ENCODE peak calls at places on chromosomes 5 and 9, in seven cellular contexts. U, O, I, D, T, N and S are unnamed samples.

GRCh38 chr9:2465921-2466460 is 155.6 kb upstream of the VLDLR start:
- DNase-seq in U (no peak), O (peak), I (peak), D (no peak), T (peak), N (peak), S (peak)

GRCh38 chr5:112757468-112758208 is 20.0 kb downstream of the APC start:
- DNase-seq in U (no peak), O (no peak), I (no peak), D (no peak), T (peak), N (peak), S (peak)

GRCh38 chr9:117265253-117265652 is 149.6 kb downstream of the ASTN2 start:
- DNase-seq in U (no peak), O (no peak), I (no peak), D (no peak), T (no peak), N (no peak), S (no peak)

GRCh38 chr9:69297300-69297980 is 27.6 kb upstream of the ENTREP1 start:
- DNase-seq in U (no peak), O (no peak), I (no peak), D (no peak), T (no peak), N (no peak), S (no peak)

GRCh38 chr5:143986567-143987242 is 174.7 kb downstream of the HMHB1 start:
- DNase-seq in U (no peak), O (no peak), I (no peak), D (no peak), T (no peak), N (peak), S (no peak)

GRCh38 chr5:109532773-109533364 is 123.1 kb upstream of the PJA2 start:
- DNase-seq in U (no peak), O (no peak), I (no peak), D (no peak), T (no peak), N (no peak), S (no peak)

GRCh38 chr5:159705948-159706347 is 210.3 kb upstream of the ADRA1B start:
- DNase-seq in U (no peak), O (no peak), I (no peak), D (no peak), T (no peak), N (no peak), S (no peak)

GRCh38 chr9:127295005-127295404 is 30.4 kb downstream of the GARNL3 start:
- DNase-seq in U (no peak), O (no peak), I (no peak), D (no peak), T (no peak), N (no peak), S (peak)

GRCh38 chr5:141914154-141914743 is 9.4 kb upstream of the DELE1 start:
- DNase-seq in U (peak), O (peak), I (no peak), D (no peak), T (peak), N (no peak), S (no peak)

GRCh38 chr9:110148384-110148783 is 59.6 kb downstream of the C9orf152 start:
- DNase-seq in U (no peak), O (no peak), I (no peak), D (no peak), T (no peak), N (no peak), S (peak)

GRCh38 chr5:73901455-73901854 is 275.5 kb downstream of the ARHGEF28 start:
- DNase-seq in U (no peak), O (no peak), I (no peak), D (no peak), T (peak), N (peak), S (no peak)

GRCh38 chr9:68981825-68982224 is 32.1 kb downstream of the PRKACG start:
- DNase-seq in U (no peak), O (no peak), I (peak), D (no peak), T (peak), N (no peak), S (no peak)

GRCh38 chr5:160441352-160441781 is 19.7 kb downstream of the PTTG1 start:
- DNase-seq in U (no peak), O (no peak), I (no peak), D (no peak), T (peak), N (no peak), S (peak)

GRCh38 chr5:150791536-150791935 is 13.0 kb downstream of the SMIM3 start:
- DNase-seq in U (no peak), O (no peak), I (no peak), D (no peak), T (no peak), N (no peak), S (no peak)

GRCh38 chr5:61286446-61287132 is 45.5 kb upstream of the ZSWIM6 start:
- DNase-seq in U (no peak), O (no peak), I (no peak), D (no peak), T (no peak), N (peak), S (no peak)

GRCh38 chr9:20403346-20403745 is 219.0 kb downstream of the MLLT3 start:
- DNase-seq in U (no peak), O (no peak), I (no peak), D (no peak), T (no peak), N (no peak), S (no peak)

GRCh38 chr5:125295405-125295872 is 549.0 kb upstream of the ZNF608 start:
- DNase-seq in U (no peak), O (no peak), I (no peak), D (no peak), T (no peak), N (peak), S (peak)

GRCh38 chr5:122723606-122724352 is 51.1 kb upstream of the SNX2 start:
- DNase-seq in U (no peak), O (no peak), I (no peak), D (no peak), T (peak), N (peak), S (peak)

GRCh38 chr9:86891091-86891490 is 56.2 kb downstream of the GAS1 start:
- DNase-seq in U (no peak), O (no peak), I (no peak), D (no peak), T (no peak), N (no peak), S (no peak)

GRCh38 chr5:93582677-93583524 is at the start of gene NR2F1:
- DNase-seq in U (peak), O (no peak), I (peak), D (no peak), T (peak), N (peak), S (peak)

GRCh38 chr9:33708441-33708840 is 86.9 kb upstream of the PRSS3 start:
- DNase-seq in U (no peak), O (no peak), I (no peak), D (no peak), T (no peak), N (no peak), S (no peak)

GRCh38 chr5:68730220-68731010 is 363.4 kb upstream of the SLC30A5 start:
- DNase-seq in U (peak), O (no peak), I (peak), D (no peak), T (peak), N (peak), S (peak)

GRCh38 chr9:69945671-69946141 is 97.9 kb upstream of the MAMDC2 start:
- DNase-seq in U (peak), O (no peak), I (no peak), D (no peak), T (no peak), N (peak), S (no peak)

GRCh38 chr9:122350577-122351355 is 20.1 kb upstream of the PTGS1 start:
- DNase-seq in U (peak), O (no peak), I (peak), D (peak), T (peak), N (peak), S (peak)

GRCh38 chr9:36074870-36075532 is 38.3 kb downstream of the RECK start:
- DNase-seq in U (peak), O (no peak), I (no peak), D (no peak), T (peak), N (peak), S (peak)

GRCh38 chr9:110464321-110464720 is 115.2 kb downstream of the SVEP1 start:
- DNase-seq in U (no peak), O (peak), I (no peak), D (no peak), T (no peak), N (no peak), S (no peak)

GRCh38 chr5:16902846-16903245 is 33.2 kb downstream of the MYO10 start:
- DNase-seq in U (no peak), O (no peak), I (no peak), D (no peak), T (no peak), N (peak), S (no peak)

GRCh38 chr5:143396353-143396940 is 7.0 kb downstream of the NR3C1 start:
- DNase-seq in U (no peak), O (no peak), I (no peak), D (no peak), T (no peak), N (no peak), S (peak)

GRCh38 chr9:72598639-72599038 is 77.2 kb downstream of the TMC1 start:
- DNase-seq in U (no peak), O (no peak), I (no peak), D (no peak), T (no peak), N (no peak), S (no peak)

GRCh38 chr5:1343931-1344901 is 683 bp downstream of the CLPTM1L start:
- DNase-seq in U (no peak), O (no peak), I (no peak), D (no peak), T (peak), N (no peak), S (peak)

GRCh38 chr9:135702002-135702721 is at the start of gene KCNT1:
- DNase-seq in U (no peak), O (no peak), I (no peak), D (peak), T (peak), N (peak), S (peak)

GRCh38 chr5:181235323-181235688 is 8.4 kb downstream of the RACK1 start:
- DNase-seq in U (no peak), O (no peak), I (no peak), D (no peak), T (peak), N (no peak), S (no peak)

GRCh38 chr9:114560956-114561355 is 26.6 kb upstream of the ATP6V1G1 start:
- DNase-seq in U (no peak), O (no peak), I (no peak), D (no peak), T (no peak), N (no peak), S (no peak)

GRCh38 chr5:168152660-168153059 is 138.8 kb upstream of the WWC1 start:
- DNase-seq in U (no peak), O (no peak), I (no peak), D (no peak), T (peak), N (no peak), S (peak)

GRCh38 chr5:442335-443238 is at the start of gene EXOC3:
- DNase-seq in U (peak), O (no peak), I (no peak), D (peak), T (peak), N (peak), S (peak)

GRCh38 chr9:112078432-112078831 is 96.7 kb downstream of the SUSD1 start:
- DNase-seq in U (peak), O (no peak), I (no peak), D (no peak), T (no peak), N (no peak), S (no peak)

GRCh38 chr5:72246954-72247442 is 73.0 kb downstream of the MRPS27 start:
- DNase-seq in U (no peak), O (no peak), I (no peak), D (no peak), T (peak), N (peak), S (no peak)